ENCODE peak calls at places on chromosomes 4 and X, in eight cellular contexts. W is ovary; X is ascending aorta; S is prostate gland; M is brain microvascular endothelial cell; Z is lower lobe of right lung; C is CD4-positive, alpha-beta memory T cell; R is neuronal stem cell. P is an unnamed sample.

GRCh38 chr4:87406462-87406861 is 15.5 kb upstream of the HSD17B11 start:
- DNase-seq in W (no peak), X (no peak), S (no peak), M (no peak), Z (no peak), C (no peak), R (no peak), P (no peak)

GRCh38 chrX:39652336-39652735 is 445.4 kb downstream of the BCOR start:
- DNase-seq in W (no peak), X (no peak), S (no peak), M (no peak), Z (no peak), C (no peak), R (no peak), P (no peak)

GRCh38 chr4:184732126-184732525 is 1.8 kb downstream of the CENPU start:
- DNase-seq in W (no peak), X (no peak), S (no peak), M (no peak), Z (no peak), C (no peak), R (no peak), P (no peak)

GRCh38 chrX:112677167-112677566 is 2.6 kb downstream of the LHFPL1 start:
- DNase-seq in W (peak; percentile 30), X (no peak), S (no peak), M (no peak), Z (no peak), C (no peak), R (no peak), P (no peak)

GRCh38 chr4:87567191-87567590 is 38.0 kb upstream of the SPARCL1 start:
- DNase-seq in W (no peak), X (no peak), S (no peak), M (no peak), Z (no peak), C (no peak), R (no peak), P (no peak)

GRCh38 chr4:133637161-133637560 is 488.1 kb downstream of the PCDH10 start:
- DNase-seq in W (no peak), X (no peak), S (no peak), M (no peak), Z (no peak), C (no peak), R (no peak), P (no peak)

GRCh38 chr4:182145360-182145905 is 97.8 kb upstream of the TENM3 start:
- DNase-seq in W (no peak), X (no peak), S (no peak), M (no peak), Z (no peak), C (no peak), R (no peak), P (no peak)

GRCh38 chr4:124934921-124935320 is 222.4 kb upstream of the ANKRD50 start:
- DNase-seq in W (no peak), X (no peak), S (no peak), M (no peak), Z (no peak), C (no peak), R (peak; percentile 12), P (no peak)

GRCh38 chr4:140049024-140049923 is 104.7 kb downstream of the MAML3 start:
- DNase-seq in W (peak; percentile 68), X (peak; percentile 71), S (peak; percentile 71), M (peak; percentile 55), Z (no peak), C (peak; percentile 37), R (peak; percentile 57), P (peak; percentile 4)

GRCh38 chr4:66178901-66179300 is 508.6 kb upstream of the EPHA5 start:
- DNase-seq in W (no peak), X (no peak), S (no peak), M (peak; percentile 35), Z (no peak), C (no peak), R (peak; percentile 31), P (peak; percentile 35)

GRCh38 chr4:159296061-159296460 is 193.2 kb downstream of the RAPGEF2 start:
- DNase-seq in W (no peak), X (no peak), S (no peak), M (no peak), Z (no peak), C (no peak), R (no peak), P (no peak)

GRCh38 chr4:6403400-6403685 is 69.1 kb downstream of the PPP2R2C start:
- DNase-seq in W (no peak), X (no peak), S (no peak), M (no peak), Z (no peak), C (no peak), R (no peak), P (no peak)

GRCh38 chrX:150886381-150886780 is 12.1 kb downstream of the CD99L2 start:
- DNase-seq in W (no peak), X (no peak), S (no peak), M (no peak), Z (no peak), C (no peak), R (no peak), P (no peak)

GRCh38 chr4:67204441-67204840 is 340.9 kb downstream of the CENPC start:
- DNase-seq in W (no peak), X (no peak), S (no peak), M (no peak), Z (no peak), C (no peak), R (no peak), P (no peak)

GRCh38 chr4:176031927-176032326 is 33.7 kb upstream of the WDR17 start:
- DNase-seq in W (no peak), X (no peak), S (no peak), M (no peak), Z (no peak), C (no peak), R (no peak), P (no peak)

GRCh38 chr4:94826206-94826605 is 68.5 kb downstream of the BMPR1B start:
- DNase-seq in W (no peak), X (no peak), S (no peak), M (no peak), Z (no peak), C (no peak), R (no peak), P (no peak)

GRCh38 chr4:137417676-137418075 is 114.6 kb downstream of the PCDH18 start:
- DNase-seq in W (no peak), X (no peak), S (no peak), M (peak; percentile 4), Z (no peak), C (no peak), R (no peak), P (no peak)

GRCh38 chrX:111581086-111581485 is 69.6 kb downstream of the SERTM2 start:
- DNase-seq in W (no peak), X (no peak), S (no peak), M (no peak), Z (no peak), C (no peak), R (no peak), P (no peak)

GRCh38 chrX:101078716-101079115 is at the start of gene TMEM35A:
- DNase-seq in W (peak; percentile 27), X (no peak), S (no peak), M (peak; percentile 7), Z (no peak), C (no peak), R (no peak), P (no peak)

GRCh38 chrX:153726286-153727107 is 1.8 kb downstream of the ABCD1 start:
- DNase-seq in W (peak; percentile 70), X (peak; percentile 79), S (no peak), M (no peak), Z (peak; percentile 83), C (peak; percentile 48), R (peak; percentile 68), P (no peak)

GRCh38 chr4:185936650-185937376 is 124.8 kb upstream of the SORBS2 start:
- DNase-seq in W (no peak), X (no peak), S (no peak), M (no peak), Z (no peak), C (no peak), R (no peak), P (no peak)

DNA sequence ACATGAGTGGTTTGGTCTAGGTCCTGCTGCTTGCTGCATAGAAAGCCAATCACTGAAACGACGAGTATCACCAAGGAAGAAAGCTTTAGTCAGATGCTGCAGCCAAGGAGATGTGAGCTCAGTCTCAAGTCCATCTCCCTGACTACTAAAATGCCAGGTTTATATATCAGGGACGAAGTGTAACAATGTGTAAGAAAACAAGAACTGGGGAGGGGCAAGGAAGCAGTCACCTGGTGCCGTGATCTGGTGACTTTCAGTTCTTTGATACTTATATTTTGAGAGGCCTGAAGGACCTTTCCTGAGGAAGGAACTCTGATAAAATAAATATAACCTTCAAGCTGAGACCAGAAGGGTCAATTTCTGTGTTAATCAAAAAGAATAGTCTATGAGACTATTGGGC is 19.6 kb upstream of the ABRAXAS1 start:
- DNase-seq in W (no peak), X (no peak), S (no peak), M (no peak), Z (no peak), C (no peak), R (no peak), P (no peak)
- H3K4me3 ChIP-seq in W (no peak overlapping the region), X (no peak overlapping the region), S (no peak overlapping the region), M (no peak overlapping the region), Z (no peak overlapping the region), C (no peak overlapping the region), R (no peak overlapping the region), P (no peak overlapping the region)

GRCh38 chr4:20682853-20683252 is 17.4 kb upstream of the PACRGL start:
- DNase-seq in W (no peak), X (no peak), S (peak; percentile 35), M (no peak), Z (no peak), C (no peak), R (no peak), P (no peak)
- H3K27me3 ChIP-seq in W (no peaks in the 10 kb centered on the region), X (no peaks in the 10 kb centered on the region), S (no peaks in the 10 kb centered on the region), M (no peaks in the 10 kb centered on the region), Z (no peaks in the 10 kb centered on the region), C (no peaks in the 10 kb centered on the region), R (no peaks in the 10 kb centered on the region), P (peaks cover 4% of the 10 kb centered on the region)

DNA sequence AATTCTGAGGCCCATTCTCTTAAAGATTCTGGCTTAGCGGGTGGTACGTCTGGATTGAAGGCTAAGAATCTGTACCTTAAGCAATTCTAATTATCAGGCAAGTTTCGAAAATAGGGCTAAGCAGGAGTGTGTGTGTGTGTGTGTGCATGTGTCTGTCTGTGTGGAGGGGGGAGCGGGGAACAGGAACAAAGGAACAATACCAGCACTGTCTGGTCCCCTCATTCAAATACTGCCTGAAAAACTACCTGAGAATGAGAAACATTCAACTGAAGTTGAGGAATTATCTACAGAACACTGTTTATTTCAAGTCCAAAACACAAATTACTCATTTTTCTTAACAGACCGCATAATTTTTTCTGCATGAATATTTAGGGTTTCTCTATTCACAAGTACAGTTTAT is 18.6 kb downstream of the PGRMC2 start:
- DNase-seq in W (no peak), X (no peak), S (no peak), M (no peak), Z (no peak), C (no peak), R (no peak), P (no peak)
- H3K4me3 ChIP-seq in W (no peak overlapping the region), X (no peak overlapping the region), S (no peak overlapping the region), M (no peak overlapping the region), Z (no peak overlapping the region), C (no peak overlapping the region), R (no peak overlapping the region), P (no peak overlapping the region)

DNA sequence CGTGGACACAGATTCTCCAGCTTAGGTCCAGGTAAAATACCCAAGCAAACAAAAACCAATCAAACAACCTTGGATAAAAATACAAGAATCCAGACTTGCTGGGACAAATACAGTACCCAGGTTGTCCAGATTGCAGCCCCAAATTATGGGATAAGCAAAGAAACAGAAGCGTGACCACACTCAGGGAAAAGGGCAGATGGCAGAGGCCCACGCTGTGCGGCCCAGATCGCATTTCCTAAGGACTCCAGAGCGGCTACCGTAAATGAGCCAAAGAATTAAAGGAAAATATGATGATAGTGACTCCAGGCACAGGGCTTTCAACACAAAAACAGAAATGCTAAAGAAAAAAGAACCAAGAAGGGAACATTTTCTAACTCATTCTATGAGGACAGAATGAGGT is 50.3 kb downstream of the FGFRL1 start:
- DNase-seq in W (no peak), X (no peak), S (no peak), M (no peak), Z (no peak), C (no peak), R (no peak), P (no peak)
- H3K27me3 ChIP-seq in W (no peaks in the 10 kb centered on the region), X (no peaks in the 10 kb centered on the region), S (no peaks in the 10 kb centered on the region), M (peaks cover 37% of the 10 kb centered on the region), Z (peaks cover 28% of the 10 kb centered on the region), C (peaks cover 5% of the 10 kb centered on the region), R (peaks cover 37% of the 10 kb centered on the region), P (peaks cover 12% of the 10 kb centered on the region)